ENCODE peak calls at places on chromosomes 4 and X, in five cellular contexts. One of them, this sample, is unnamed.

GRCh38 chr4:36269116-36269515 is 12.3 kb upstream of the DTHD1 start:
- DNase-seq in kidney epithelial cell: no peak
- DNase-seq in MCF 10A: no peak
- DNase-seq in lower leg skin: no peak
- DNase-seq in WERI-Rb-1: no peak
- DNase-seq in this sample: no peak

GRCh38 chrX:54181196-54181953 is 1.7 kb downstream of the FAM120C start:
- DNase-seq in kidney epithelial cell: no peak
- DNase-seq in MCF 10A: peak
- DNase-seq in lower leg skin: no peak
- DNase-seq in WERI-Rb-1: no peak
- DNase-seq in this sample: peak

GRCh38 chrX:53714580-53715335 is 28.2 kb upstream of the HUWE1 start:
- DNase-seq in kidney epithelial cell: no peak
- DNase-seq in MCF 10A: peak
- DNase-seq in lower leg skin: no peak
- DNase-seq in WERI-Rb-1: no peak
- DNase-seq in this sample: peak

GRCh38 chr4:10949039-10949728 is 264.6 kb upstream of the CLNK start:
- DNase-seq in kidney epithelial cell: no peak
- DNase-seq in MCF 10A: no peak
- DNase-seq in lower leg skin: no peak
- DNase-seq in WERI-Rb-1: no peak
- DNase-seq in this sample: peak

GRCh38 chr4:126057371-126057770 is 742.6 kb downstream of the FAT4 start:
- DNase-seq in kidney epithelial cell: no peak
- DNase-seq in MCF 10A: no peak
- DNase-seq in lower leg skin: no peak
- DNase-seq in WERI-Rb-1: no peak
- DNase-seq in this sample: peak

GRCh38 chrX:93422693-93423092 is 250.7 kb downstream of the NAP1L3 start:
- DNase-seq in kidney epithelial cell: no peak
- DNase-seq in MCF 10A: peak
- DNase-seq in lower leg skin: no peak
- DNase-seq in WERI-Rb-1: peak
- DNase-seq in this sample: peak

GRCh38 chr4:15853345-15853744 is 75.2 kb downstream of the CD38 start:
- DNase-seq in kidney epithelial cell: no peak
- DNase-seq in MCF 10A: no peak
- DNase-seq in lower leg skin: no peak
- DNase-seq in WERI-Rb-1: no peak
- DNase-seq in this sample: peak

GRCh38 chr4:1871471-1872021 is 353 bp downstream of the NSD2 start:
- DNase-seq in kidney epithelial cell: no peak
- DNase-seq in MCF 10A: no peak
- DNase-seq in lower leg skin: no peak
- DNase-seq in WERI-Rb-1: peak
- DNase-seq in this sample: no peak

GRCh38 chr4:55770662-55771061 is 48.9 kb upstream of the EXOC1L start:
- DNase-seq in kidney epithelial cell: no peak
- DNase-seq in MCF 10A: no peak
- DNase-seq in lower leg skin: no peak
- DNase-seq in WERI-Rb-1: no peak
- DNase-seq in this sample: peak

GRCh38 chr4:187171731-187172339 is 448.2 kb upstream of the FAT1 start:
- DNase-seq in kidney epithelial cell: no peak
- DNase-seq in MCF 10A: peak
- DNase-seq in lower leg skin: no peak
- DNase-seq in WERI-Rb-1: no peak
- DNase-seq in this sample: peak

GRCh38 chr4:114108869-114109268 is 129.4 kb upstream of the ARSJ start:
- DNase-seq in kidney epithelial cell: peak
- DNase-seq in MCF 10A: peak
- DNase-seq in lower leg skin: no peak
- DNase-seq in WERI-Rb-1: peak
- DNase-seq in this sample: peak

GRCh38 chr4:138796761-138797160 is 218.8 kb upstream of the NOCT start:
- DNase-seq in kidney epithelial cell: no peak
- DNase-seq in MCF 10A: no peak
- DNase-seq in lower leg skin: no peak
- DNase-seq in WERI-Rb-1: no peak
- DNase-seq in this sample: no peak

GRCh38 chrX:5708209-5708608 is 520.5 kb downstream of the NLGN4X start:
- DNase-seq in kidney epithelial cell: no peak
- DNase-seq in MCF 10A: no peak
- DNase-seq in lower leg skin: no peak
- DNase-seq in WERI-Rb-1: no peak
- DNase-seq in this sample: no peak

GRCh38 chr4:48137766-48138349 is 3.8 kb upstream of the TXK start:
- DNase-seq in kidney epithelial cell: no peak
- DNase-seq in MCF 10A: no peak
- DNase-seq in lower leg skin: no peak
- DNase-seq in WERI-Rb-1: no peak
- DNase-seq in this sample: no peak

GRCh38 chr4:148442830-148443549 is 776 bp upstream of the NR3C2 start:
- DNase-seq in kidney epithelial cell: no peak
- DNase-seq in MCF 10A: no peak
- DNase-seq in lower leg skin: no peak
- DNase-seq in WERI-Rb-1: no peak
- DNase-seq in this sample: no peak

GRCh38 chr4:106690487-106690886 is 321.9 kb upstream of the GIMD1 start:
- DNase-seq in kidney epithelial cell: peak
- DNase-seq in MCF 10A: peak
- DNase-seq in lower leg skin: no peak
- DNase-seq in WERI-Rb-1: no peak
- DNase-seq in this sample: peak

GRCh38 chrX:153449306-153450113 is 3.7 kb upstream of the TREX2 start:
- DNase-seq in kidney epithelial cell: no peak
- DNase-seq in MCF 10A: no peak
- DNase-seq in lower leg skin: no peak
- DNase-seq in WERI-Rb-1: no peak
- DNase-seq in this sample: no peak

GRCh38 chr4:86845593-86845992 is 3.6 kb downstream of the SLC10A6 start:
- DNase-seq in kidney epithelial cell: no peak
- DNase-seq in MCF 10A: peak
- DNase-seq in lower leg skin: no peak
- DNase-seq in WERI-Rb-1: no peak
- DNase-seq in this sample: peak

DNA sequence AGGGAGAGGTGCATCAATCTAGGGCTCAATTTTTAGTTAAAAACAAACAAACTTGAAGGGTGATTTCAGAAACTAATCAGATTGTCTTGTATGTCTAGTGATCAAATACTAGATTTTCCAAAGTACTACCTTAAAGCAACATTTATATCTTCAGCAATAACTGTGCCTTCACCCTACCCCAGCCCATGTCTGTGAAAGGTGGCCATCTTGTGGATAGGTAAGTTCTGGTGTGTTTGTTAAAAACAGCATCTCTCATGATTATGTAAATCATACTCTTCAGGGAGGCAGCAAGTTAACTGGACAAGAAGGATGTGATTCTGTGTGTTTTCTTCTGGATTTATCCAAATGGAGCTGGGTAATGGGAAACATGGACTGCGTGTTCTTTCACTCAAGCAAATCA is 81.4 kb upstream of the ACSL1 start:
- DNase-seq in kidney epithelial cell: no peak
- DNase-seq in MCF 10A: peak
- DNase-seq in lower leg skin: no peak
- DNase-seq in WERI-Rb-1: no peak
- DNase-seq in this sample: no peak
- TF ChIP-seq CTCF in kidney epithelial cell: no peak
- TF ChIP-seq CTCF in MCF 10A: no peak
- TF ChIP-seq CTCF in lower leg skin: no peak
- TF ChIP-seq CTCF in WERI-Rb-1: no peak
- TF ChIP-seq CTCF in this sample: no peak

GRCh38 chr4:20249333-20249732 is 2.4 kb upstream of the SLIT2 start:
- DNase-seq in kidney epithelial cell: no peak
- DNase-seq in MCF 10A: peak
- DNase-seq in lower leg skin: no peak
- DNase-seq in WERI-Rb-1: peak
- DNase-seq in this sample: peak
- TF ChIP-seq CTCF in kidney epithelial cell: peak
- TF ChIP-seq CTCF in MCF 10A: peak
- TF ChIP-seq CTCF in lower leg skin: no peak
- TF ChIP-seq CTCF in WERI-Rb-1: peak
- TF ChIP-seq CTCF in this sample: peak

GRCh38 chr4:104351696-104352095 is 143.0 kb downstream of the CXXC4 start:
- DNase-seq in kidney epithelial cell: no peak
- DNase-seq in MCF 10A: no peak
- DNase-seq in lower leg skin: no peak
- DNase-seq in WERI-Rb-1: no peak
- DNase-seq in this sample: no peak

GRCh38 chr4:104353481-104353880 is 141.2 kb downstream of the CXXC4 start:
- DNase-seq in kidney epithelial cell: no peak
- DNase-seq in MCF 10A: no peak
- DNase-seq in lower leg skin: no peak
- DNase-seq in WERI-Rb-1: no peak
- DNase-seq in this sample: no peak

GRCh38 chr4:104352211-104352610 is 142.5 kb downstream of the CXXC4 start:
- DNase-seq in kidney epithelial cell: no peak
- DNase-seq in MCF 10A: no peak
- DNase-seq in lower leg skin: no peak
- DNase-seq in WERI-Rb-1: no peak
- DNase-seq in this sample: peak
- TF ChIP-seq CTCF in kidney epithelial cell: peak
- TF ChIP-seq CTCF in MCF 10A: no peak
- TF ChIP-seq CTCF in lower leg skin: no peak
- TF ChIP-seq CTCF in WERI-Rb-1: peak
- TF ChIP-seq CTCF in this sample: peak

DNA sequence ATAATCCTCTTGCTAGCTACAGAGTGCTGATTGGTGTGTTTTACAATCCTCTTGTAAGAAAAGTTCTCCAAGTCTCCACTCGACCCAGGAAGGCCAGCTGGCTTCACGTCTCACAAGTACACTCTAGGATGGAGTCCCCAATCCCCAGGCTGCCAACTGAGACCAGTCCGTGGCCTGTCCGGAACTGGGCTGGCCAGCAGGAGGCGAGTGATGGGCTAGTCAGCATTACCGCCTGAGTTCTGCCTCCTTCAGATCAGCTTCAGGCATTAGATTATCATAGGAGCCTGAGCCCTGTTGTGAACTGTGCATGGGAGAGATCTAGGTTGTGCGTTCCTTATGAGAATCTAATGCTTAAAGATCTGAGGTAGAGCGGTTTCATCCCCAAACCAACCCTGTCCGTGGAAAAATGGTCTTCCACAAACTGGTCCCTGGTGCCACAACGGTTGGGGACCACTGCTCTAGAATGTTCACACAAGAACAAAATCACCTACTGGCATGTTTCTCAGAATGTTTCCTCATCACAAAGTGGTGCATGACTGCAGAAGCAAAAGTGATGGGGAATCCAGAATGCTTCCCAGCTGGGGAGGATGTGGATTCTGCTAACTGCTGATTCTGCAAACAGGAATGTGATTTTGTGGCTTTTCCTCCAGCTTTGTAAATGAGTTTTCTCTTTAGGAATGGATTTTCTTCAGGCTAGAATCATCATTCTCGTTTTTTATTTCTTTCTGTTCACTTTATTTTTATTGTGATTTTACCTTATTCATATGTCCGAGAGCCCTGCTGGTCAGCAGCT is 40.9 kb downstream of the SEPTIN11 start:
- DNase-seq in kidney epithelial cell: no peak
- DNase-seq in MCF 10A: no peak
- DNase-seq in lower leg skin: no peak
- DNase-seq in WERI-Rb-1: no peak
- DNase-seq in this sample: peak
- TF ChIP-seq CTCF in kidney epithelial cell: no peak
- TF ChIP-seq CTCF in MCF 10A: no peak
- TF ChIP-seq CTCF in lower leg skin: no peak
- TF ChIP-seq CTCF in WERI-Rb-1: peak
- TF ChIP-seq CTCF in this sample: no peak

GRCh38 chr4:119540249-119540648 is 88.4 kb downstream of the PDE5A start:
- DNase-seq in kidney epithelial cell: no peak
- DNase-seq in MCF 10A: no peak
- DNase-seq in lower leg skin: no peak
- DNase-seq in WERI-Rb-1: no peak
- DNase-seq in this sample: no peak
- TF ChIP-seq CTCF in kidney epithelial cell: no peak
- TF ChIP-seq CTCF in MCF 10A: no peak
- TF ChIP-seq CTCF in lower leg skin: no peak
- TF ChIP-seq CTCF in WERI-Rb-1: no peak
- TF ChIP-seq CTCF in this sample: no peak

DNA sequence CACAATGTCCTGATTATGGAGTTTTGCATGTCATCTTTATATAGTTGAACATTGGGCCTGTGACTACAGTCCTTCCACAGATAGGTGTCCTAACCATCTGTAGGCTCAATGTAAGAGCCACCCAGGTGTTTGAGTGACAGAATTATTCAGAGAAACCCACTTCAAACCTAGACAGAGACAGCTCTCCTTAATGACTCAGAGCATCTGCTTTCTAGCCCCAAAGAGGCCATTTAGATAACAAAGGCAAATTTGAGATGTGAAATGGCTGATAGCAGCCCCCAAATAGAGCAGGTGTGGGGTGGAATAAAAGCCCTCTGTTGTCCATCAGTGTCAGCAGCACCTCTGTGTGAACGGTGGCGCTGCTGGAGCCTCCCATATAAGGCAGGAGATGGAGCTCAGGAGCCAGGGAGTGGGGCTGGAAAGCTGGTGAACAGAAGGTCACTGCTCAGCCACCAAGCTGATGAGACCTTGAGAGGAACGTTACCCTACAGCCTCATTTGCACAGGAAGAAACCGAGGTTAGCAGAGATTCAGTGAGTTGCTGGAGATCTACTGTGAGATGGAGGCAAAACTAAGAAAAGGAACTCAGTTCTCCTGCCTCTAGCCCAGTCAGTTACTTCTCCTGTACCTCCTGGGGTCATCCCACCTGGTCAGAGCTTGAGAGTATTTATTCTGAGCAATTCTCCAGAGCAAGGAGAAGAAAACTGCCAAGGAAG is 153.3 kb upstream of the LNX1 start:
- DNase-seq in kidney epithelial cell: no peak
- DNase-seq in MCF 10A: no peak
- DNase-seq in lower leg skin: no peak
- DNase-seq in WERI-Rb-1: no peak
- DNase-seq in this sample: no peak
- TF ChIP-seq CTCF in kidney epithelial cell: no peak
- TF ChIP-seq CTCF in MCF 10A: no peak
- TF ChIP-seq CTCF in lower leg skin: no peak
- TF ChIP-seq CTCF in WERI-Rb-1: no peak
- TF ChIP-seq CTCF in this sample: no peak

GRCh38 chr4:123826896-123827295 is 430.3 kb downstream of the SPRY1 start:
- DNase-seq in kidney epithelial cell: no peak
- DNase-seq in MCF 10A: peak
- DNase-seq in lower leg skin: no peak
- DNase-seq in WERI-Rb-1: no peak
- DNase-seq in this sample: peak
- TF ChIP-seq CTCF in kidney epithelial cell: no peak
- TF ChIP-seq CTCF in MCF 10A: no peak
- TF ChIP-seq CTCF in lower leg skin: no peak
- TF ChIP-seq CTCF in WERI-Rb-1: no peak
- TF ChIP-seq CTCF in this sample: no peak

This sample was measured in epithelial cell of esophagus.